ENCODE peak calls at places on chromosomes 16 and 17, in eight cellular contexts. W is tibial nerve, Q is thoracic aorta, U is uterus, P is GM20000, A is AG10803, H is cardiac muscle cell, S is body of pancreas. E is an unnamed sample.
A peak's percentile ranks its signal among the peaks of the same experiment; 100 is the strongest.

GRCh38 chr16:53235851-53236250 is 181.1 kb downstream of the CHD9 start:
- DNase-seq in W (no peak), Q (no peak), U (no peak), P (no peak), A (no peak), H (no peak), S (no peak), E (no peak)

GRCh38 chr17:16214190-16215001 is 938 bp downstream of the NCOR1 start:
- DNase-seq in W (no peak), Q (no peak), U (no peak), P (peak; percentile 56), A (peak; percentile 17), H (no peak), S (no peak), E (no peak)

GRCh38 chr16:86979061-86979460 is 338.1 kb downstream of the C16orf95 start:
- DNase-seq in W (no peak), Q (no peak), U (no peak), P (no peak), A (no peak), H (no peak), S (no peak), E (no peak)

GRCh38 chr16:66510711-66511614 is 39.0 kb downstream of the TK2 start:
- DNase-seq in W (no peak), Q (no peak), U (no peak), P (no peak), A (no peak), H (no peak), S (peak; percentile 72), E (no peak)

GRCh38 chr16:6068063-6068462 is 970.5 kb upstream of the EEF2KMT start:
- DNase-seq in W (no peak), Q (no peak), U (no peak), P (no peak), A (no peak), H (no peak), S (no peak), E (no peak)

GRCh38 chr17:3894927-3895343 is 2.1 kb upstream of the CAMKK1 start:
- DNase-seq in W (no peak), Q (no peak), U (no peak), P (no peak), A (peak; percentile 31), H (no peak), S (peak; percentile 64), E (no peak)

GRCh38 chr17:3029213-3029913 is 34.0 kb downstream of the OR1D5 start:
- DNase-seq in W (no peak), Q (no peak), U (no peak), P (no peak), A (no peak), H (no peak), S (peak; percentile 9), E (no peak)

GRCh38 chr17:77320501-77321256 is 179.9 kb downstream of the SEC14L1 start:
- DNase-seq in W (peak; percentile 64), Q (peak; percentile 36), U (peak; percentile 66), P (peak; percentile 66), A (peak; percentile 70), H (no peak), S (no peak), E (no peak)

GRCh38 chr16:86396318-86396882 is 113.9 kb upstream of the FOXF1 start:
- DNase-seq in W (no peak), Q (no peak), U (peak; percentile 52), P (no peak), A (peak; percentile 91), H (no peak), S (no peak), E (no peak)

GRCh38 chr16:8812162-8812843 is 14.7 kb downstream of the PMM2 start:
- DNase-seq in W (no peak), Q (no peak), U (no peak), P (no peak), A (no peak), H (no peak), S (no peak), E (no peak)

GRCh38 chr16:75340715-75341500 is 89.5 kb upstream of the BCAR1 start:
- DNase-seq in W (no peak), Q (no peak), U (no peak), P (no peak), A (peak; percentile 48), H (peak; percentile 35), S (no peak), E (no peak)

GRCh38 chr16:52592778-52593177 is 45.8 kb upstream of the TOX3 start:
- DNase-seq in W (no peak), Q (no peak), U (no peak), P (no peak), A (no peak), H (no peak), S (no peak), E (no peak)

GRCh38 chr17:51015145-51015558 is 105.5 kb downstream of the SPAG9 start:
- DNase-seq in W (no peak), Q (no peak), U (no peak), P (no peak), A (peak; percentile 74), H (no peak), S (no peak), E (no peak)

GRCh38 chr16:84139628-84140258 is 5.2 kb downstream of the HSDL1 start:
- DNase-seq in W (no peak), Q (no peak), U (no peak), P (no peak), A (no peak), H (no peak), S (no peak), E (no peak)

GRCh38 chr17:42422412-42422957 is 571 bp downstream of the CAVIN1 start:
- DNase-seq in W (no peak), Q (no peak), U (no peak), P (no peak), A (no peak), H (peak; percentile 48), S (peak; percentile 38), E (no peak)

GRCh38 chr17:77601054-77601979 is 357.2 kb upstream of the TNRC6C start:
- DNase-seq in W (peak; percentile 36), Q (peak; percentile 65), U (peak; percentile 54), P (no peak), A (peak; percentile 38), H (no peak), S (no peak), E (peak; percentile 72)

GRCh38 chr17:77728022-77728671 is 230.4 kb upstream of the TNRC6C start:
- DNase-seq in W (peak; percentile 82), Q (no peak), U (peak; percentile 69), P (no peak), A (peak; percentile 80), H (no peak), S (no peak), E (no peak)

GRCh38 chr16:78659668-78660217 is 560.3 kb downstream of the WWOX start:
- DNase-seq in W (no peak), Q (no peak), U (no peak), P (no peak), A (no peak), H (no peak), S (no peak), E (no peak)

GRCh38 chr16:88348377-88349152 is 34.2 kb upstream of the ZNF469 start:
- DNase-seq in W (no peak), Q (no peak), U (no peak), P (no peak), A (no peak), H (no peak), S (no peak), E (no peak)
- TF ChIP-seq CTCF in W (no peak), Q (no peak), U (no peak), P (no peak), A (no peak), H (no peak), S (no peak), E (no peak)

GRCh38 chr17:44780845-44781480 is 22.2 kb downstream of the ADAM11 start:
- DNase-seq in W (no peak), Q (no peak), U (no peak), P (no peak), A (no peak), H (no peak), S (no peak), E (no peak)
- TF ChIP-seq CTCF in W (no peak), Q (no peak), U (no peak), P (no peak), A (no peak), H (no peak), S (no peak), E (no peak)

GRCh38 chr17:64773386-64773835 is 111.3 kb upstream of the SMURF2 start:
- DNase-seq in W (no peak), Q (no peak), U (no peak), P (no peak), A (no peak), H (no peak), S (no peak), E (no peak)

GRCh38 chr17:64772845-64773299 is 110.8 kb upstream of the SMURF2 start:
- DNase-seq in W (no peak), Q (no peak), U (no peak), P (no peak), A (no peak), H (no peak), S (no peak), E (no peak)

GRCh38 chr17:64774888-64775600 is 112.9 kb upstream of the SMURF2 start:
- DNase-seq in W (no peak), Q (no peak), U (no peak), P (peak; percentile 11), A (no peak), H (no peak), S (no peak), E (no peak)

GRCh38 chr17:64775701-64776570 is 113.8 kb upstream of the SMURF2 start:
- DNase-seq in W (no peak), Q (no peak), U (no peak), P (no peak), A (no peak), H (no peak), S (no peak), E (no peak)

DNA sequence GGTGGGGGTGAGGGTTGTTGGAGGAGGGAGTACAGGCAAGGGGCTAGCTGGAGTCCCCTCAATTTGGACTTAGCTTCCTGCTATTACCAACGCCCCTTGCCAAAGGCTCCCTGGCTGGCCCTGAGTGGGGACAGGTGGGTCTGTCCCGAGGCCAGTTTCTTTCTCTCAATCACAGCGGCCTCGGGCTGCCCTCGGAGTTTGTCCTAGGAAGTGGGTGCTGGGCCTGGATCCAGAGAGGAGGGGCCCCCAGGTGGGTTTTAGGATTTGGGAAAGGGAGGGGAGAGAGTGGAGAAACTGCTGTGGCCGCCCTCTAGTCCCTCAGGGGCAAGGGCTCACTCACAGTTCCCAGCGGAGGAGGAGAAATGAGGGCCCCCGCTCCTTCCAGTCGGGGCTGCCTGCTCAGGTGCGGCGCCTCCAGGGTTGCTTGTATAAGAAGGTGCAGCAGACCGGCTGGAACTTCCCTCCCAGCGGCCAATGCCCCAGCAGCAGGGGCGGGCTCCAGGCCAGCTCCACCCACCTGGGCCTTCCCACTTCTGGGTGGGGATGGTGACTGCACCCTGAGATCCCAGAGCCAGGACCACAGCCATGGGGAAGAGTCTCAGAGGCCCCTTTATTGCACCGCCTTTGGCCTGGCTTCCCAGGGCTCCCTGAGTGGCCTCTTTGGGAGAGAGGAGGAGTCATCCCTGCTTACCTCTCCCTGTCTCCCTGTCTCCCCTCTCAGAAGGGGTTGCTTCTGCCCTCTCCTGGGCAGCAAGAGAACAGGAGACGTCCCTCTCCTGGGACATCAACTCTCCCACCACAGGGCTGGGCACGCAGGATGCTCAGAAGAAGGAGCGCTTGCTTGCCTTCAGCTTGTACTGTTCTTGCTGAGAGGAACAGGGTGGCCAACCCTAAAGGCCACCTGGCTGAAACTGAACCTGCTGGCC is 112.0 kb upstream of the SMURF2 start:
- DNase-seq in W (no peak), Q (no peak), U (no peak), P (peak; percentile 60), A (peak; percentile 50), H (peak; percentile 47), S (no peak), E (no peak)
- TF ChIP-seq CTCF in W (no peak), Q (peak; percentile 6), U (no peak), P (no peak), A (peak; percentile 51), H (peak; percentile 53), S (no peak), E (peak; percentile 35)

GRCh38 chr17:61393550-61393903 is 6.1 kb upstream of the TBX2 start:
- DNase-seq in W (no peak), Q (no peak), U (no peak), P (no peak), A (no peak), H (no peak), S (no peak), E (no peak)
- TF ChIP-seq CTCF in W (no peak), Q (no peak), U (no peak), P (no peak), A (peak; percentile 29), H (peak; percentile 34), S (no peak), E (no peak)

E was measured in D721Med.